ENCODE peak calls at places on chromosome 16, in ten cellular contexts. One of them, this sample, is unnamed.

GRCh38 chr16:53912155-53912554 is 208.2 kb downstream of the FTO start:
- DNase-seq in body of pancreas: no peak
- DNase-seq in transverse colon: no peak
- DNase-seq in lower leg skin: no peak
- DNase-seq in psoas muscle: no peak
- DNase-seq in brain microvascular endothelial cell: no peak
- DNase-seq in AG09319: no peak
- DNase-seq in A549: no peak
- DNase-seq in nephron progenitor cell: no peak
- DNase-seq in OCI-LY7: no peak
- DNase-seq in this sample: no peak

GRCh38 chr16:79970551-79971236 is 370.2 kb upstream of the MAF start:
- DNase-seq in body of pancreas: peak
- DNase-seq in transverse colon: peak
- DNase-seq in lower leg skin: no peak
- DNase-seq in psoas muscle: peak
- DNase-seq in brain microvascular endothelial cell: no peak
- DNase-seq in AG09319: no peak
- DNase-seq in A549: peak
- DNase-seq in nephron progenitor cell: no peak
- DNase-seq in OCI-LY7: no peak
- DNase-seq in this sample: no peak

GRCh38 chr16:1874854-1875253 is 2.9 kb upstream of the MEIOB start:
- DNase-seq in body of pancreas: no peak
- DNase-seq in transverse colon: no peak
- DNase-seq in lower leg skin: peak
- DNase-seq in psoas muscle: no peak
- DNase-seq in brain microvascular endothelial cell: no peak
- DNase-seq in AG09319: no peak
- DNase-seq in A549: no peak
- DNase-seq in nephron progenitor cell: peak
- DNase-seq in OCI-LY7: no peak
- DNase-seq in this sample: no peak

GRCh38 chr16:62363451-62363850 is 327.2 kb upstream of the CDH8 start:
- DNase-seq in body of pancreas: no peak
- DNase-seq in transverse colon: no peak
- DNase-seq in lower leg skin: no peak
- DNase-seq in psoas muscle: no peak
- DNase-seq in brain microvascular endothelial cell: no peak
- DNase-seq in AG09319: no peak
- DNase-seq in A549: no peak
- DNase-seq in nephron progenitor cell: no peak
- DNase-seq in OCI-LY7: no peak
- DNase-seq in this sample: no peak

GRCh38 chr16:22369221-22369811 is 5.1 kb downstream of the CDR2 start:
- DNase-seq in body of pancreas: no peak
- DNase-seq in transverse colon: no peak
- DNase-seq in lower leg skin: no peak
- DNase-seq in psoas muscle: no peak
- DNase-seq in brain microvascular endothelial cell: no peak
- DNase-seq in AG09319: no peak
- DNase-seq in A549: peak
- DNase-seq in nephron progenitor cell: no peak
- DNase-seq in OCI-LY7: peak
- DNase-seq in this sample: no peak

GRCh38 chr16:77888786-77889185 is 100.4 kb downstream of the VAT1L start:
- DNase-seq in body of pancreas: no peak
- DNase-seq in transverse colon: no peak
- DNase-seq in lower leg skin: peak
- DNase-seq in psoas muscle: no peak
- DNase-seq in brain microvascular endothelial cell: no peak
- DNase-seq in AG09319: no peak
- DNase-seq in A549: no peak
- DNase-seq in nephron progenitor cell: no peak
- DNase-seq in OCI-LY7: no peak
- DNase-seq in this sample: no peak

GRCh38 chr16:11207646-11208045 is 48.4 kb downstream of the SOCS1 start:
- DNase-seq in body of pancreas: no peak
- DNase-seq in transverse colon: no peak
- DNase-seq in lower leg skin: no peak
- DNase-seq in psoas muscle: no peak
- DNase-seq in brain microvascular endothelial cell: no peak
- DNase-seq in AG09319: no peak
- DNase-seq in A549: no peak
- DNase-seq in nephron progenitor cell: no peak
- DNase-seq in OCI-LY7: no peak
- DNase-seq in this sample: no peak

GRCh38 chr16:10870137-10870776 is 6.7 kb upstream of the CIITA start:
- DNase-seq in body of pancreas: no peak
- DNase-seq in transverse colon: no peak
- DNase-seq in lower leg skin: no peak
- DNase-seq in psoas muscle: no peak
- DNase-seq in brain microvascular endothelial cell: no peak
- DNase-seq in AG09319: no peak
- DNase-seq in A549: no peak
- DNase-seq in nephron progenitor cell: no peak
- DNase-seq in OCI-LY7: peak
- DNase-seq in this sample: no peak

GRCh38 chr16:25027781-25028180 is 12.6 kb upstream of the ARHGAP17 start:
- DNase-seq in body of pancreas: no peak
- DNase-seq in transverse colon: no peak
- DNase-seq in lower leg skin: no peak
- DNase-seq in psoas muscle: no peak
- DNase-seq in brain microvascular endothelial cell: no peak
- DNase-seq in AG09319: no peak
- DNase-seq in A549: no peak
- DNase-seq in nephron progenitor cell: no peak
- DNase-seq in OCI-LY7: no peak
- DNase-seq in this sample: no peak

GRCh38 chr16:2038359-2039285 is 9.0 kb downstream of the NTHL1 start:
- DNase-seq in body of pancreas: no peak
- DNase-seq in transverse colon: no peak
- DNase-seq in lower leg skin: no peak
- DNase-seq in psoas muscle: no peak
- DNase-seq in brain microvascular endothelial cell: no peak
- DNase-seq in AG09319: no peak
- DNase-seq in A549: no peak
- DNase-seq in nephron progenitor cell: no peak
- DNase-seq in OCI-LY7: no peak
- DNase-seq in this sample: no peak

GRCh38 chr16:49763826-49764225 is 92.1 kb downstream of the ZNF423 start:
- DNase-seq in body of pancreas: no peak
- DNase-seq in transverse colon: no peak
- DNase-seq in lower leg skin: no peak
- DNase-seq in psoas muscle: no peak
- DNase-seq in brain microvascular endothelial cell: peak
- DNase-seq in AG09319: no peak
- DNase-seq in A549: no peak
- DNase-seq in nephron progenitor cell: no peak
- DNase-seq in OCI-LY7: no peak
- DNase-seq in this sample: no peak

GRCh38 chr16:89040861-89041570 is 52.6 kb upstream of the ACSF3 start:
- DNase-seq in body of pancreas: no peak
- DNase-seq in transverse colon: no peak
- DNase-seq in lower leg skin: no peak
- DNase-seq in psoas muscle: no peak
- DNase-seq in brain microvascular endothelial cell: no peak
- DNase-seq in AG09319: no peak
- DNase-seq in A549: no peak
- DNase-seq in nephron progenitor cell: no peak
- DNase-seq in OCI-LY7: no peak
- DNase-seq in this sample: no peak

GRCh38 chr16:80019395-80019794 is 418.9 kb upstream of the MAF start:
- DNase-seq in body of pancreas: no peak
- DNase-seq in transverse colon: no peak
- DNase-seq in lower leg skin: no peak
- DNase-seq in psoas muscle: no peak
- DNase-seq in brain microvascular endothelial cell: no peak
- DNase-seq in AG09319: no peak
- DNase-seq in A549: no peak
- DNase-seq in nephron progenitor cell: no peak
- DNase-seq in OCI-LY7: no peak
- DNase-seq in this sample: no peak

GRCh38 chr16:50593410-50594139 is 45.4 kb downstream of the NKD1 start:
- DNase-seq in body of pancreas: no peak
- DNase-seq in transverse colon: no peak
- DNase-seq in lower leg skin: no peak
- DNase-seq in psoas muscle: no peak
- DNase-seq in brain microvascular endothelial cell: no peak
- DNase-seq in AG09319: no peak
- DNase-seq in A549: no peak
- DNase-seq in nephron progenitor cell: peak
- DNase-seq in OCI-LY7: no peak
- DNase-seq in this sample: no peak

GRCh38 chr16:69440236-69440635 is 15.8 kb downstream of the CYB5B start:
- DNase-seq in body of pancreas: no peak
- DNase-seq in transverse colon: no peak
- DNase-seq in lower leg skin: no peak
- DNase-seq in psoas muscle: no peak
- DNase-seq in brain microvascular endothelial cell: no peak
- DNase-seq in AG09319: no peak
- DNase-seq in A549: no peak
- DNase-seq in nephron progenitor cell: no peak
- DNase-seq in OCI-LY7: no peak
- DNase-seq in this sample: no peak
- TF ChIP-seq CTCF in body of pancreas: no peak
- TF ChIP-seq CTCF in transverse colon: no peak
- TF ChIP-seq CTCF in lower leg skin: no peak
- TF ChIP-seq CTCF in psoas muscle: no peak
- TF ChIP-seq CTCF in brain microvascular endothelial cell: no peak
- TF ChIP-seq CTCF in AG09319: no peak
- TF ChIP-seq CTCF in A549: no peak
- TF ChIP-seq CTCF in nephron progenitor cell: no peak
- TF ChIP-seq CTCF in OCI-LY7: no peak
- TF ChIP-seq CTCF in this sample: no peak

GRCh38 chr16:86303787-86304685 is 206.3 kb upstream of the FOXF1 start:
- DNase-seq in body of pancreas: no peak
- DNase-seq in transverse colon: peak
- DNase-seq in lower leg skin: peak
- DNase-seq in psoas muscle: no peak
- DNase-seq in brain microvascular endothelial cell: no peak
- DNase-seq in AG09319: no peak
- DNase-seq in A549: no peak
- DNase-seq in nephron progenitor cell: peak
- DNase-seq in OCI-LY7: no peak
- DNase-seq in this sample: peak
- TF ChIP-seq CTCF in body of pancreas: no peak
- TF ChIP-seq CTCF in transverse colon: no peak
- TF ChIP-seq CTCF in lower leg skin: no peak
- TF ChIP-seq CTCF in psoas muscle: no peak
- TF ChIP-seq CTCF in brain microvascular endothelial cell: no peak
- TF ChIP-seq CTCF in AG09319: no peak
- TF ChIP-seq CTCF in A549: no peak
- TF ChIP-seq CTCF in nephron progenitor cell: no peak
- TF ChIP-seq CTCF in OCI-LY7: no peak
- TF ChIP-seq CTCF in this sample: no peak

GRCh38 chr16:56259425-56259779 is 68.1 kb downstream of the GNAO1 start:
- DNase-seq in body of pancreas: no peak
- DNase-seq in transverse colon: no peak
- DNase-seq in lower leg skin: no peak
- DNase-seq in psoas muscle: no peak
- DNase-seq in brain microvascular endothelial cell: no peak
- DNase-seq in AG09319: no peak
- DNase-seq in A549: no peak
- DNase-seq in nephron progenitor cell: no peak
- DNase-seq in OCI-LY7: no peak
- DNase-seq in this sample: no peak
- TF ChIP-seq CTCF in body of pancreas: no peak
- TF ChIP-seq CTCF in transverse colon: no peak
- TF ChIP-seq CTCF in lower leg skin: no peak
- TF ChIP-seq CTCF in psoas muscle: no peak
- TF ChIP-seq CTCF in brain microvascular endothelial cell: no peak
- TF ChIP-seq CTCF in AG09319: no peak
- TF ChIP-seq CTCF in A549: no peak
- TF ChIP-seq CTCF in nephron progenitor cell: no peak
- TF ChIP-seq CTCF in OCI-LY7: no peak
- TF ChIP-seq CTCF in this sample: no peak

GRCh38 chr16:81265658-81266451 is 27.4 kb downstream of the BCO1 start:
- DNase-seq in body of pancreas: peak
- DNase-seq in transverse colon: peak
- DNase-seq in lower leg skin: no peak
- DNase-seq in psoas muscle: peak
- DNase-seq in brain microvascular endothelial cell: no peak
- DNase-seq in AG09319: peak
- DNase-seq in A549: no peak
- DNase-seq in nephron progenitor cell: no peak
- DNase-seq in OCI-LY7: no peak
- DNase-seq in this sample: no peak

GRCh38 chr16:81261049-81261648 is 22.7 kb downstream of the BCO1 start:
- DNase-seq in body of pancreas: no peak
- DNase-seq in transverse colon: no peak
- DNase-seq in lower leg skin: no peak
- DNase-seq in psoas muscle: no peak
- DNase-seq in brain microvascular endothelial cell: no peak
- DNase-seq in AG09319: no peak
- DNase-seq in A549: peak
- DNase-seq in nephron progenitor cell: no peak
- DNase-seq in OCI-LY7: peak
- DNase-seq in this sample: no peak

GRCh38 chr16:81265052-81265451 is 26.6 kb downstream of the BCO1 start:
- DNase-seq in body of pancreas: no peak
- DNase-seq in transverse colon: no peak
- DNase-seq in lower leg skin: no peak
- DNase-seq in psoas muscle: no peak
- DNase-seq in brain microvascular endothelial cell: no peak
- DNase-seq in AG09319: no peak
- DNase-seq in A549: no peak
- DNase-seq in nephron progenitor cell: no peak
- DNase-seq in OCI-LY7: no peak
- DNase-seq in this sample: no peak

GRCh38 chr16:81264386-81264785 is 25.9 kb downstream of the BCO1 start:
- DNase-seq in body of pancreas: no peak
- DNase-seq in transverse colon: no peak
- DNase-seq in lower leg skin: no peak
- DNase-seq in psoas muscle: no peak
- DNase-seq in brain microvascular endothelial cell: no peak
- DNase-seq in AG09319: no peak
- DNase-seq in A549: no peak
- DNase-seq in nephron progenitor cell: no peak
- DNase-seq in OCI-LY7: no peak
- DNase-seq in this sample: no peak

DNA sequence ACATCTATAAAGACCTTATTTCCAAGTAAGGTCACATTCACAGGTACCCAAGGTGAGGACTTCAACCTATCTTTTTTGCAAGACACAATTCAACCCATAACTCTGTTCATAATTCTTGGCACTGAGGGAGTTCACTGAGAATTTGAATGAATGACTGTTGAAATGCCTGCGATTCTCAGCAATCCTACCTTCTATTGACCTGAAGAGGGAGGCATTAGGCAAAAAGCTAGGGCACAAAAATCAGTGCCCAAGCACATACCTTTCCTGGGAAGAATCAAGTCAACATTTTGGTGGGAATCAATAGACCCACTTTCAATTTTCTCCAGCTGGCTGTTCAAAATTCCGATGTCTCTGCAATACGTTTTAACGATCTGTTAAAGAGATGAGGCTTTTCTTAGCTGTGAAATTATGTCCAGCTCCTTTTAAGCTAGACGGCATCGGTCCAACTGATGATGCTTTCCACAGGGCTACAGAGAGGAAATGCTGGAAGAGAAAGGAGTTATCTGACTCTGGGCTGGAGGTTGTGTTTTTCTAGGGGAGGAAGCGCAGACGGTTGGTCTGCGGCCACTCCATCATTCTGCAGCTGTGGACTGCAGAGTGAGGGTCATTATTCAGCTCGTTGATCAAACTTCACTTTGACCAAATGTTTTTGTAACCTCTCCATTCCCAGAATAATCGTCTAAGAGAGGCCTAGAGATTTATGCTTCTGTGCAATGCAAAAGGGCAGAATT is 25.1 kb downstream of the BCO1 start:
- DNase-seq in body of pancreas: peak
- DNase-seq in transverse colon: no peak
- DNase-seq in lower leg skin: no peak
- DNase-seq in psoas muscle: no peak
- DNase-seq in brain microvascular endothelial cell: no peak
- DNase-seq in AG09319: no peak
- DNase-seq in A549: no peak
- DNase-seq in nephron progenitor cell: no peak
- DNase-seq in OCI-LY7: no peak
- DNase-seq in this sample: no peak
- TF ChIP-seq CTCF in body of pancreas: no peak
- TF ChIP-seq CTCF in transverse colon: no peak
- TF ChIP-seq CTCF in lower leg skin: no peak
- TF ChIP-seq CTCF in psoas muscle: no peak
- TF ChIP-seq CTCF in brain microvascular endothelial cell: peak
- TF ChIP-seq CTCF in AG09319: no peak
- TF ChIP-seq CTCF in A549: no peak
- TF ChIP-seq CTCF in nephron progenitor cell: no peak
- TF ChIP-seq CTCF in OCI-LY7: peak
- TF ChIP-seq CTCF in this sample: no peak

This sample was measured in CD14-positive monocyte.